ENCODE peak calls at places on chromosomes 2 and 18, in eight cellular contexts. C is cerebellar cortex, A is RCC 7860, G is kidney tubule cell, R is T-cell, M is GM10248, P is tibial nerve, W is heart left ventricle. S is an unnamed sample.

GRCh38 chr18:2222270-2223185 is 348.8 kb downstream of the METTL4 start:
- DNase-seq in C (no peak), A (no peak), G (peak), R (no peak), M (no peak), P (no peak), W (no peak), S (peak)

GRCh38 chr2:9403924-9404323 is 19.4 kb downstream of the ITGB1BP1 start:
- DNase-seq in C (no peak), A (no peak), G (no peak), R (no peak), M (no peak), P (no peak), W (no peak), S (no peak)

GRCh38 chr2:195675783-195676427 is 18.9 kb downstream of the SLC39A10 start:
- DNase-seq in C (no peak), A (no peak), G (no peak), R (no peak), M (no peak), P (no peak), W (no peak), S (no peak)

GRCh38 chr2:169546756-169547155 is 26.9 kb downstream of the FASTKD1 start:
- DNase-seq in C (no peak), A (no peak), G (no peak), R (no peak), M (no peak), P (no peak), W (no peak), S (no peak)

GRCh38 chr2:41414486-41415230 is 633.2 kb upstream of the PKDCC start:
- DNase-seq in C (peak), A (peak), G (peak), R (no peak), M (peak), P (peak), W (no peak), S (no peak)

GRCh38 chr18:25164837-25165791 is 186.9 kb downstream of the ZNF521 start:
- DNase-seq in C (no peak), A (no peak), G (peak), R (no peak), M (peak), P (peak), W (peak), S (no peak)

GRCh38 chr2:73841912-73842738 is 13.4 kb downstream of the STAMBP start:
- DNase-seq in C (no peak), A (no peak), G (no peak), R (no peak), M (no peak), P (no peak), W (no peak), S (peak)

GRCh38 chr2:10900216-10901109 is 11.3 kb upstream of the KCNF1 start:
- DNase-seq in C (peak), A (peak), G (peak), R (no peak), M (peak), P (no peak), W (no peak), S (peak)

GRCh38 chr2:17718689-17719088 is 34.9 kb downstream of the SMC6 start:
- DNase-seq in C (no peak), A (no peak), G (no peak), R (no peak), M (no peak), P (no peak), W (no peak), S (no peak)

GRCh38 chr2:238640486-238640885 is 207.4 kb upstream of the TWIST2 start:
- DNase-seq in C (no peak), A (no peak), G (no peak), R (no peak), M (no peak), P (no peak), W (no peak), S (no peak)

GRCh38 chr2:116141891-116142474 is 1672.5 kb upstream of the DDX18 start:
- DNase-seq in C (no peak), A (no peak), G (no peak), R (no peak), M (no peak), P (no peak), W (no peak), S (no peak)

GRCh38 chr18:36412778-36413177 is 115.3 kb downstream of the FHOD3 start:
- DNase-seq in C (no peak), A (peak), G (peak), R (no peak), M (no peak), P (no peak), W (no peak), S (no peak)

GRCh38 chr18:22324191-22325131 is 93.3 kb downstream of the CTAGE1 start:
- DNase-seq in C (no peak), A (no peak), G (peak), R (no peak), M (no peak), P (no peak), W (peak), S (no peak)

GRCh38 chr2:17643031-17643615 is 102.6 kb downstream of the VSNL1 start:
- DNase-seq in C (no peak), A (peak), G (peak), R (no peak), M (no peak), P (peak), W (peak), S (no peak)

GRCh38 chr18:3401669-3402620 is 48.0 kb upstream of the TGIF1 start:
- DNase-seq in C (no peak), A (no peak), G (no peak), R (no peak), M (peak), P (no peak), W (no peak), S (no peak)

GRCh38 chr2:159094173-159094737 is 125.8 kb downstream of the TANC1 start:
- DNase-seq in C (peak), A (no peak), G (peak), R (no peak), M (no peak), P (peak), W (peak), S (peak)

GRCh38 chr2:95046371-95047112 is 21.0 kb downstream of the MAL start:
- DNase-seq in C (no peak), A (no peak), G (no peak), R (no peak), M (no peak), P (no peak), W (no peak), S (no peak)

GRCh38 chr2:133417410-133417809 is 150.9 kb downstream of the NCKAP5 start:
- DNase-seq in C (no peak), A (no peak), G (no peak), R (no peak), M (no peak), P (no peak), W (no peak), S (no peak)

GRCh38 chr2:128416366-128416765 is 97.7 kb upstream of the HS6ST1 start:
- DNase-seq in C (no peak), A (no peak), G (no peak), R (no peak), M (no peak), P (no peak), W (peak), S (no peak)

GRCh38 chr18:44637210-44638051 is 43.3 kb upstream of the SETBP1 start:
- DNase-seq in C (no peak), A (peak), G (peak), R (no peak), M (no peak), P (no peak), W (no peak), S (no peak)

GRCh38 chr18:56389190-56389589 is 249.2 kb downstream of the TXNL1 start:
- DNase-seq in C (peak), A (no peak), G (no peak), R (no peak), M (no peak), P (no peak), W (no peak), S (no peak)

GRCh38 chr2:25159947-25160346 is 8.4 kb downstream of the POMC start:
- DNase-seq in C (no peak), A (no peak), G (no peak), R (no peak), M (no peak), P (no peak), W (no peak), S (no peak)

GRCh38 chr18:74310411-74310810 is 5.2 kb upstream of the C18orf63 start:
- DNase-seq in C (peak), A (peak), G (peak), R (no peak), M (peak), P (no peak), W (no peak), S (no peak)

GRCh38 chr2:28613616-28614501 is 118.0 kb downstream of the PLB1 start:
- DNase-seq in C (no peak), A (peak), G (peak), R (no peak), M (no peak), P (no peak), W (no peak), S (no peak)

GRCh38 chr2:215654177-215654850 is 218.4 kb upstream of the FN1 start:
- DNase-seq in C (no peak), A (no peak), G (no peak), R (no peak), M (no peak), P (no peak), W (peak), S (no peak)

S was measured in mucosa of descending colon.